ENCODE peak calls at places on chromosomes 5 and 9, in four cellular contexts. K, C, P and D are unnamed samples.

GRCh38 chr5:92543246-92543645 is 1037.8 kb downstream of the NR2F1-AS1 start:
- DNase-seq in K (no peak), C (no peak), P (no peak), D (no peak)

GRCh38 chr9:12091865-12092527 is 601.2 kb upstream of the TYRP1 start:
- DNase-seq in K (no peak), C (no peak), P (no peak), D (no peak)

GRCh38 chr9:90124961-90125360 is 517.7 kb downstream of the DIRAS2 start:
- DNase-seq in K (no peak), C (no peak), P (no peak), D (no peak)

GRCh38 chr9:37939575-37940095 is 35.7 kb upstream of the SLC25A51 start:
- DNase-seq in K (no peak), C (no peak), P (no peak), D (no peak)

GRCh38 chr5:135213034-135213386 is 179.0 kb upstream of the PITX1 start:
- DNase-seq in K (no peak), C (no peak), P (no peak), D (no peak)

GRCh38 chr9:89880161-89880560 is 275.3 kb downstream of the GADD45G start:
- DNase-seq in K (no peak), C (no peak), P (no peak), D (no peak)

GRCh38 chr9:20441704-20442423 is 180.4 kb downstream of the MLLT3 start:
- DNase-seq in K (no peak), C (no peak), P (no peak), D (no peak)

GRCh38 chr5:134132372-134133212 is 18.1 kb downstream of the TCF7 start:
- DNase-seq in K (peak; percentile 91), C (peak; percentile 42), P (peak; percentile 11), D (peak; percentile 72)

DNA sequence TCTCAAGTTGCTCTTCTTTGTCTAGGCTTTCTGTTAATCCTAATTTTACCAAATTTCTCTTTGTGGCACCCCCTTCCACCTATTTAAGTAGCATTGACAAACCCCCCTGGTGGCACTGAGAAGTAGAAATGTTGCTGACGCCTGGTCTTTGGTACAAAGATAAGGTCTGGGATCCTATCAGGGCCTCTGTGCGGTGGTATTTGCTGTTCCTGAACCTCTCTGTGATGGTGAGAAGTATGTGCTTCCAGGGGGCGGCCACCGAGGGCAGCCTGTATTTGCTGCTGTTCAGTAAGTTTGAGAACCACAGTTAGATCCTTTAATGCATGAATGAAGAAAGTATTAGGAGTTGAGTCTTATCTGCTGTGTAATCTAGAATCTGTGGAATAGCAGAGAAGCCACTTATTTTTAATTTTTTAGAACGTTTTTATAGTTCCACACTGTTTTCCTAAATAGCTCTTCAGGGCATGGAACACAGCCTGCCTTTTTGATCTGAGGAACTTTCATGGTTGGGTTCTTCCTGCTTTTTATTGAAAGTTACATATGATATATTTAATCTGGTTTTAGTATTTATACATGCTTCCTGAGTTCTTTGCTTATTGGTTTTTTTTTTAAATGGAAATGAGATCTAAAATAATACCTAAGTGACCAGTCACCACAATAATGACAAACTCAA is 124.2 kb downstream of the TRIO start:
- DNase-seq in K (no peak), C (no peak), P (no peak), D (no peak)
- H3K4me1 ChIP-seq in K (no peaks in the 10 kb centered on the region), C (peaks cover 37% of the 10 kb centered on the region), P (peaks cover 53% of the 10 kb centered on the region), D (peaks cover 6% of the 10 kb centered on the region)

DNA sequence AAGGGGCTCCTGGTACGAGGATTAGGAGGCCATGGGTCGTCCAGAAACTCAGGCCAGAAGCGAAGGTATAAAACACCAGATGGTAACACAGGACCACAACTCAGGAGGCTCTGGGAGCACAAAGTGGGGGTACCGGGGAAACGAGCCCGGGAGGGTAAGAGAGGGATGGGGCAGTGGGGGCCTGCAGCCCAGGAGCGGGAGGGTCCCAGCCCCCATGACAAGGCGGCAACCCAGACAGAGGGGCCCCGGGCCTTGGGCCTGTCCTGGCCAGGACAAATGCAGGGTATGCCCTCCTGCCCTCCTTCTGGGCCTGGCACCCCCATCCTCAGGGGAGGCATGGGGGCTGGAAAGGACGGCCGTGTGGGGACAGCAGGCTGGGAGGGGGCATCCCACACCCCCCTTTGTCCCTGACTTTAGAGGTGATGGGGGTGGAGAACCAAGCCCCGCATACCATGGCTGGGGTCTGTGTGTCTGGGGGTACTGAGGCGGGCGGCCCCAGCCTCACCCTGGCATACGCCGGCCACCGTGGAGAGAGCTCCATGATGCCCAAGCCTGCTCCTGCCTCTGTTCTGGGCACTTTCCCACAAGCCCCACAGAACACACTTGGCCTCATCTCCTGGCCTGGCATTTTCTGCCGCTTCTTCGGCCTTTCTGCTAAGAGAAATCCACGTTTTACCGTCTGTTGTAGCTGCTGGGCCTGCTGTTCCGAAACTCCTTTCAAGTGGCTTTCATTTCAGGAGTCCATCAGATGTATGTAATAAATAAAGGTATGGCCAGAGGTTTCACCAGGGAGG is 46.9 kb upstream of the EXOC3 start:
- DNase-seq in K (peak; percentile 26), C (no peak), P (no peak), D (no peak)
- H3K4me1 ChIP-seq in K (no peaks in the 10 kb centered on the region), C (peaks cover 7% of the 10 kb centered on the region), P (peaks cover 18% of the 10 kb centered on the region), D (peaks cover 18% of the 10 kb centered on the region)

GRCh38 chr9:132333556-132333955 is 21.2 kb downstream of the SETX start:
- DNase-seq in K (no peak), C (no peak), P (no peak), D (no peak)

GRCh38 chr9:132328580-132328979 is 26.2 kb downstream of the SETX start:
- DNase-seq in K (no peak), C (no peak), P (no peak), D (no peak)

DNA sequence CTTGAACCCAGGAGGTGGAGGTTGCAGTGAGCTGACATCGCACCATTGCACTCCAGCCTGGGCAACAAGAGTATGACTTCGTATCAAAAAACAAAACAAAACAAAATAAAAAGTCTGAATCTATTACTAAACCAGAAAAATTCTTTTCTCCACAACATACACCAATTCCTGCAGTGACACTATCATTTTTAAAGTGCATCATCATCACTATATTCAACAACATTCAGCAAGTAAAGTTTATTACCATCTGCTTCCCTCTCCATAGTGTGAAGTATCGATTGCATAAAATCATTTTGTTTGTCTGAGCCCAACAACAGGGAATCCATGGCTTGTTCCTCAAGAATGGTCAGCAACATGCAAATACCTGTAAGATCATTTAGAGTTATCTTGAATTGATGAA is 20.4 kb downstream of the SETX start:
- DNase-seq in K (no peak), C (no peak), P (no peak), D (no peak)
- H3K4me1 ChIP-seq in K (peaks cover 4% of the 10 kb centered on the region), C (no peaks in the 10 kb centered on the region), P (no peaks in the 10 kb centered on the region), D (no peaks in the 10 kb centered on the region)

GRCh38 chr9:130871395-130872057 is 25.1 kb downstream of the QRFP start:
- DNase-seq in K (no peak), C (no peak), P (no peak), D (no peak)
- H3K4me1 ChIP-seq in K (no peaks in the 10 kb centered on the region), C (peaks cover 12% of the 10 kb centered on the region), P (peaks cover 32% of the 10 kb centered on the region), D (no peaks in the 10 kb centered on the region)

DNA sequence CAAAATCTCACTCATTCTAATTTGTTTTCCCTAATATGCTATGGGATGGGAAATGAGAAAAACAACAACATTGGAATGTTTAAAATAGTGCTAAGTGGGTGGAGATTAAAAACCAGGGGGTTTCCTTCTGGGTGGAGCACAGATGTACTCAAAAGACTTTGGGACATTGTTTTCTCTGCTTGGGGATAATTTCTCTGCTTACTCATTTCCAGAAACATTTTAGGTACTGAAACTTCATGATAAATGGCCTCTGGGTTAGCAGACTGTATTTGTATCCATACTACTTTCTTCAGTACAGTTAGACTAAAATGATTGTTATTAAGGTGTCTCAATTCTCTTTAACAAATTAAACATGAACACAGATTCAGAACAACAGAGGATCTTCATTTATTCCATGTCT is 17.4 kb downstream of the ELOVL7 start:
- DNase-seq in K (no peak), C (no peak), P (no peak), D (no peak)
- H3K4me1 ChIP-seq in K (no peaks in the 10 kb centered on the region), C (no peaks in the 10 kb centered on the region), P (no peaks in the 10 kb centered on the region), D (no peaks in the 10 kb centered on the region)